ENCODE peak calls at places on chromosomes 4 and X, in eight cellular contexts. V, W, A, Z, B, J, T and F are unnamed samples.

GRCh38 chr4:37892641-37893040 is 1.8 kb downstream of the TBC1D1 start:
- DNase-seq in V (no peak), W (no peak), A (no peak), Z (no peak), B (no peak), J (no peak), T (no peak), F (no peak)

GRCh38 chr4:154738426-154738825 is 5.4 kb upstream of the LRAT start:
- DNase-seq in V (peak; percentile 42), W (no peak), A (peak; percentile 21), Z (no peak), B (no peak), J (no peak), T (no peak), F (no peak)

GRCh38 chr4:116829187-116829586 is 256.2 kb downstream of the TRAM1L1 start:
- DNase-seq in V (peak; percentile 12), W (peak; percentile 19), A (no peak), Z (no peak), B (no peak), J (no peak), T (no peak), F (no peak)

GRCh38 chr4:148007789-148008188 is 275.9 kb downstream of the ARHGAP10 start:
- DNase-seq in V (no peak), W (peak; percentile 2), A (no peak), Z (no peak), B (no peak), J (no peak), T (no peak), F (no peak)

GRCh38 chrX:56107320-56107719 is 124.8 kb upstream of the KLF8 start:
- DNase-seq in V (no peak), W (no peak), A (no peak), Z (no peak), B (no peak), J (no peak), T (no peak), F (no peak)

GRCh38 chrX:115553171-115553570 is 7.8 kb upstream of the PLS3 start:
- DNase-seq in V (peak; percentile 17), W (no peak), A (no peak), Z (no peak), B (no peak), J (no peak), T (no peak), F (no peak)

GRCh38 chr4:41939016-41939623 is 3.9 kb downstream of the TMEM33 start:
- DNase-seq in V (peak; percentile 9), W (no peak), A (peak; percentile 39), Z (no peak), B (peak; percentile 32), J (peak; percentile 14), T (peak; percentile 44), F (no peak)

GRCh38 chr4:186726150-186726439 is 2.4 kb upstream of the FAT1 start:
- DNase-seq in V (no peak), W (no peak), A (no peak), Z (no peak), B (no peak), J (no peak), T (no peak), F (no peak)

GRCh38 chr4:77154074-77154473 is 2.9 kb upstream of the CCNG2 start:
- DNase-seq in V (no peak), W (no peak), A (no peak), Z (no peak), B (no peak), J (no peak), T (no peak), F (no peak)

GRCh38 chr4:155960522-155960921 is 6.9 kb upstream of the CTSO start:
- DNase-seq in V (no peak), W (no peak), A (peak; percentile 68), Z (no peak), B (peak; percentile 60), J (no peak), T (peak; percentile 8), F (no peak)

GRCh38 chr4:150769235-150769634 is 187.3 kb downstream of the MAB21L2 start:
- DNase-seq in V (no peak), W (peak; percentile 69), A (peak; percentile 65), Z (no peak), B (peak; percentile 67), J (peak; percentile 29), T (peak; percentile 41), F (no peak)

GRCh38 chr4:150773729-150774449 is 191.9 kb downstream of the MAB21L2 start:
- DNase-seq in V (no peak), W (no peak), A (no peak), Z (no peak), B (no peak), J (no peak), T (no peak), F (no peak)

GRCh38 chr4:150771374-150771773 is 189.4 kb downstream of the MAB21L2 start:
- DNase-seq in V (no peak), W (no peak), A (no peak), Z (no peak), B (no peak), J (no peak), T (no peak), F (no peak)

GRCh38 chr4:150769845-150770244 is 187.9 kb downstream of the MAB21L2 start:
- DNase-seq in V (no peak), W (no peak), A (no peak), Z (no peak), B (no peak), J (no peak), T (peak; percentile 13), F (no peak)

DNA sequence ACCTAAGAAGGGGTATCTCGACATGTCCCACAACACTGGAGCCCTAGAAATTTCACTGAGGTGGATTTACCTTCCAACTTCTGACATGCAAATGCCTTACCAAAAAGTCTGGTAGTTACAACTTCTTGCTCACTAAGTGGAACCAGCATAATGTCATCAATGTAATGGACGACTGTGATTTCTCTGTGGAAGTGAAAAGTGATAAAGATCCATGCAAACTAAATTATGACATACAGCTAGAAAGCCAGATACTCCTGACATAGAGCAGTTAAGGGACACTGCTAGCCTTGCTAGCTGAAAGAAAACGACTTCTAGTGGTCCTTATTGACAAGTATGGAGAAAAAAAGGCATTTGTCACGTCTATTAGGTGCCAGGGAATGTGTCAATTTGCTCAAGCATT is 191.1 kb downstream of the MAB21L2 start:
- DNase-seq in V (no peak), W (no peak), A (no peak), Z (no peak), B (no peak), J (no peak), T (no peak), F (no peak)
- TF ChIP-seq CTCF in V (no peak), W (no peak), A (no peak), Z (no peak), B (no peak), J (no peak), T (no peak), F (no peak)

GRCh38 chrX:110989869-110990268 is 106.1 kb upstream of the PAK3 start:
- DNase-seq in V (no peak), W (no peak), A (no peak), Z (no peak), B (no peak), J (no peak), T (no peak), F (no peak)

GRCh38 chrX:110985470-110985869 is 110.5 kb upstream of the PAK3 start:
- DNase-seq in V (no peak), W (no peak), A (no peak), Z (no peak), B (no peak), J (no peak), T (no peak), F (no peak)

GRCh38 chrX:110983024-110983423 is 113.0 kb upstream of the PAK3 start:
- DNase-seq in V (no peak), W (no peak), A (no peak), Z (no peak), B (no peak), J (no peak), T (no peak), F (no peak)

GRCh38 chrX:110989447-110989846 is 106.5 kb upstream of the PAK3 start:
- DNase-seq in V (no peak), W (no peak), A (no peak), Z (no peak), B (no peak), J (no peak), T (no peak), F (no peak)

GRCh38 chrX:110987292-110987691 is 108.7 kb upstream of the PAK3 start:
- DNase-seq in V (peak; percentile 51), W (no peak), A (no peak), Z (no peak), B (peak; percentile 1), J (no peak), T (no peak), F (no peak)
- TF ChIP-seq CTCF in V (no peak), W (no peak), A (peak; percentile 5), Z (no peak), B (peak; percentile 18), J (no peak), T (no peak), F (no peak)

DNA sequence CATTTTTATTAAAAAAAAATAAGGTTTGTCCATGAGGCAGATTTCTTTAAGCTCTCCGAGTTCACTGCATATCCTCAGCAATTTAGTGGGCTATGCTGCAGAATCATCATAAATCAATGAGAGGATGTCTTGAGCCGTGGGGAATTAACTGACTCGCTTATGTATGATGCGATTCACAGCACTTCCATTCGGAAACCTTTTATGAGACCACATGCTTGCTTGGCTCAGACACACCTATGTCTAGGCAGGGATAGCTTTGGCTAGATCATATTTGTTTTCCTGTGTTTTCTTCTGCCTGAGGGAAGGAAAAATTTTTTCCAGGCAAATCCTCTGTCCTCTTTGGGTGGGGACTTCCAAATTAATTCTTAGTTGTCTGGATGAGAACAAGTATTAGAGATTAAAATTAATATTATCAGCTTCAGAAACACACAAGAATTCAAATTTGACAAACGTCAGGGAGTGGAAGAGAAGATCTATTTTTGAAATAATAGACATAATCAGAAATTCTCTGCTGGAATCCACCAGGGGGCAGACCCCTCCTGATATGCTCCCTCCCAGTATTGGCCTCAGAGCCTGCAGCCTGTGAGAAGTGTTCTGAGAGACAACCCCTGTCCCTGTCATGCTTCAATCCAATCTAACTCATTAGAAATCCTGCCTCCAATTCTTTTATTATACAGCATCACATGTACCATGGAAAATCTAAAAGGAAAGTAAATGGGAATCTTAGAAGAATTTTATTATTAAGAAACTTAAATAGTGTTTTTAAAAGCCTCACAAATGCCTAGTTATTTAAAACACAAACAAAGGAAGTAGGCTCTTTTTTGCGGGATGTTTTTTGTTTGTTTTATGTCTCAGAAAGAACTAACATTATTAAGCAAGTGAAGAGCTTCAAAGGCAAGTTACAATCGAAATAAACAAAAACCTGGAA is 345.1 kb upstream of the TACR3 start:
- DNase-seq in V (peak; percentile 78), W (peak; percentile 44), A (peak; percentile 41), Z (peak; percentile 15), B (peak; percentile 39), J (peak; percentile 81), T (peak; percentile 36), F (no peak)
- TF ChIP-seq CTCF in V (peak; percentile 77), W (peak; percentile 48), A (peak; percentile 49), Z (peak; percentile 61), B (peak; percentile 39), J (peak; percentile 83), T (peak; percentile 56), F (peak; percentile 57)

DNA sequence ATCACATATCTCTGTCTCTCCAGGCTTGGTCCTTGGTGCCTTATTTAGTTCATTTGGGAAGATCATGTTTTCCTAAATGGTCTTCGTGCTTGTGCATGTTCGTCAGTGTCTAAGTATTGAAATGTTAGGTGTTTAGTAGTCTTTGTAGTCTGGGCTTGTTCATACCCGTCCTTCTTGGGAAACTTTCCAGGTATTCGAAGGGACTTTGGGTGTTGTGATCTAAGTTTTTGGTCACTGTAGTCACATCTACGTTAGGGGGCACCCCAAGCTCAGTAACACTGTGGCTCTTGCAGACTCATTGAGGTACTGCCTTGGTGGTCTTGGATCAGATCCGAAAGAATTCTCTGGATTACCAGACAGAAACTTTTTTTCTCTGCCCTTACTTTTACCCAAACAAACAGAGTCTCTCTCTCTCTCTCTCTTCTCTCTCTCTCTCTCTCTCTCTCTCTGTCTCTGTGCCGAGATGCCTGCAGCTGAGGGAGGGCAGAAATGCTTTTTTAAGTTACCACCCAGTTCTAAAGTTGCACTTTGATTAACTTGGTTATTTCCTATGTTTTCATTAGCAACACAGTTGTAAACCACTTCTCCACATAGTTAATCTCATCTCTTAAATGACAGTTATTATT is 67.6 kb upstream of the SLC7A3 start:
- DNase-seq in V (peak; percentile 65), W (peak; percentile 54), A (peak; percentile 66), Z (no peak), B (peak; percentile 73), J (peak; percentile 58), T (peak; percentile 25), F (no peak)
- TF ChIP-seq CTCF in V (peak; percentile 57), W (peak; percentile 55), A (peak; percentile 42), Z (peak; percentile 43), B (peak; percentile 49), J (peak; percentile 51), T (peak; percentile 16), F (peak; percentile 51)